ENCODE peak calls at places on chromosome 4, in four cellular contexts. One of them, this sample, is unnamed.
A peak's percentile ranks its signal among the peaks of the same experiment; 100 is the strongest.

GRCh38 chr4:99615210-99615834 is 40.7 kb downstream of the MTTP start:
- DNase-seq in CD8-positive, alpha-beta T cell: no peak
- DNase-seq in IMR-90: no peak
- DNase-seq in thoracic aorta: no peak
- DNase-seq in this sample: no peak

GRCh38 chr4:37685726-37686372 is 327 bp downstream of the RELL1 start:
- DNase-seq in CD8-positive, alpha-beta T cell: peak; percentile 42
- DNase-seq in IMR-90: peak; percentile 22
- DNase-seq in thoracic aorta: no peak
- DNase-seq in this sample: no peak

GRCh38 chr4:18319456-18319855 is 297.9 kb upstream of the LCORL start:
- DNase-seq in CD8-positive, alpha-beta T cell: no peak
- DNase-seq in IMR-90: no peak
- DNase-seq in thoracic aorta: no peak
- DNase-seq in this sample: no peak

GRCh38 chr4:182023469-182023868 is 219.7 kb upstream of the TENM3 start:
- DNase-seq in CD8-positive, alpha-beta T cell: no peak
- DNase-seq in IMR-90: no peak
- DNase-seq in thoracic aorta: no peak
- DNase-seq in this sample: no peak

GRCh38 chr4:39621582-39621981 is 17.1 kb downstream of the SMIM14 start:
- DNase-seq in CD8-positive, alpha-beta T cell: no peak
- DNase-seq in IMR-90: peak; percentile 81
- DNase-seq in thoracic aorta: peak; percentile 21
- DNase-seq in this sample: no peak

GRCh38 chr4:53171797-53172196 is 194.1 kb downstream of the SCFD2 start:
- DNase-seq in CD8-positive, alpha-beta T cell: no peak
- DNase-seq in IMR-90: no peak
- DNase-seq in thoracic aorta: no peak
- DNase-seq in this sample: no peak

GRCh38 chr4:2340272-2341061 is 78.0 kb downstream of the ZFYVE28 start:
- DNase-seq in CD8-positive, alpha-beta T cell: no peak
- DNase-seq in IMR-90: no peak
- DNase-seq in thoracic aorta: no peak
- DNase-seq in this sample: peak; percentile 82

GRCh38 chr4:8741513-8742226 is 130.0 kb downstream of the HMX1 start:
- DNase-seq in CD8-positive, alpha-beta T cell: no peak
- DNase-seq in IMR-90: no peak
- DNase-seq in thoracic aorta: no peak
- DNase-seq in this sample: peak; percentile 95

GRCh38 chr4:11720292-11720691 is 291.6 kb upstream of the HS3ST1 start:
- DNase-seq in CD8-positive, alpha-beta T cell: no peak
- DNase-seq in IMR-90: peak; percentile 67
- DNase-seq in thoracic aorta: no peak
- DNase-seq in this sample: no peak

GRCh38 chr4:123304151-123305021 is 92.2 kb upstream of the SPRY1 start:
- DNase-seq in CD8-positive, alpha-beta T cell: no peak
- DNase-seq in IMR-90: no peak
- DNase-seq in thoracic aorta: no peak
- DNase-seq in this sample: no peak

GRCh38 chr4:108901271-108901670 is 138.4 kb upstream of the ETNPPL start:
- DNase-seq in CD8-positive, alpha-beta T cell: no peak
- DNase-seq in IMR-90: no peak
- DNase-seq in thoracic aorta: no peak
- DNase-seq in this sample: no peak

GRCh38 chr4:69060651-69061308 is 35.5 kb upstream of the UGT2B7 start:
- DNase-seq in CD8-positive, alpha-beta T cell: no peak
- DNase-seq in IMR-90: no peak
- DNase-seq in thoracic aorta: no peak
- DNase-seq in this sample: no peak

GRCh38 chr4:118757761-118758213 is 72.6 kb downstream of the METTL14 start:
- DNase-seq in CD8-positive, alpha-beta T cell: no peak
- DNase-seq in IMR-90: peak; percentile 85
- DNase-seq in thoracic aorta: no peak
- DNase-seq in this sample: no peak

GRCh38 chr4:182854466-182854865 is 62.7 kb downstream of the DCTD start:
- DNase-seq in CD8-positive, alpha-beta T cell: no peak
- DNase-seq in IMR-90: no peak
- DNase-seq in thoracic aorta: no peak
- DNase-seq in this sample: no peak

GRCh38 chr4:5708171-5708828 is at the start of gene EVC2:
- DNase-seq in CD8-positive, alpha-beta T cell: peak; percentile 19
- DNase-seq in IMR-90: peak; percentile 46
- DNase-seq in thoracic aorta: no peak
- DNase-seq in this sample: no peak

GRCh38 chr4:72971572-72971971 is 97.9 kb downstream of the COX18 start:
- DNase-seq in CD8-positive, alpha-beta T cell: no peak
- DNase-seq in IMR-90: peak; percentile 92
- DNase-seq in thoracic aorta: no peak
- DNase-seq in this sample: no peak

GRCh38 chr4:170853422-170854021 is 763.8 kb upstream of the AADAT start:
- DNase-seq in CD8-positive, alpha-beta T cell: no peak
- DNase-seq in IMR-90: no peak
- DNase-seq in thoracic aorta: no peak
- DNase-seq in this sample: no peak

GRCh38 chr4:2059034-2059725 is at the start of gene NAT8L:
- DNase-seq in CD8-positive, alpha-beta T cell: no peak
- DNase-seq in IMR-90: no peak
- DNase-seq in thoracic aorta: no peak
- DNase-seq in this sample: no peak

GRCh38 chr4:155170569-155170968 is 37.9 kb upstream of the NPY2R start:
- DNase-seq in CD8-positive, alpha-beta T cell: no peak
- DNase-seq in IMR-90: no peak
- DNase-seq in thoracic aorta: no peak
- DNase-seq in this sample: no peak

GRCh38 chr4:19130836-19131235 is 1109.3 kb upstream of the LCORL start:
- DNase-seq in CD8-positive, alpha-beta T cell: no peak
- DNase-seq in IMR-90: peak; percentile 80
- DNase-seq in thoracic aorta: no peak
- DNase-seq in this sample: no peak

GRCh38 chr4:140707325-140707724 is 48.9 kb downstream of the TBC1D9 start:
- DNase-seq in CD8-positive, alpha-beta T cell: no peak
- DNase-seq in IMR-90: no peak
- DNase-seq in thoracic aorta: no peak
- DNase-seq in this sample: no peak

GRCh38 chr4:123449780-123450179 is 53.2 kb downstream of the SPRY1 start:
- DNase-seq in CD8-positive, alpha-beta T cell: no peak
- DNase-seq in IMR-90: peak; percentile 56
- DNase-seq in thoracic aorta: no peak
- DNase-seq in this sample: no peak

GRCh38 chr4:8102831-8103230 is 55.8 kb downstream of the ABLIM2 start:
- DNase-seq in CD8-positive, alpha-beta T cell: no peak
- DNase-seq in IMR-90: no peak
- DNase-seq in thoracic aorta: no peak
- DNase-seq in this sample: no peak

GRCh38 chr4:6693274-6694176 is at the start of gene S100P:
- DNase-seq in CD8-positive, alpha-beta T cell: no peak
- DNase-seq in IMR-90: no peak
- DNase-seq in thoracic aorta: no peak
- DNase-seq in this sample: no peak

GRCh38 chr4:24470681-24471622 is 113.4 kb downstream of the DHX15 start:
- DNase-seq in CD8-positive, alpha-beta T cell: no peak
- DNase-seq in IMR-90: peak; percentile 43
- DNase-seq in thoracic aorta: no peak
- DNase-seq in this sample: no peak

GRCh38 chr4:131304686-131305085 is 1844.4 kb upstream of the PCDH10 start:
- DNase-seq in CD8-positive, alpha-beta T cell: no peak
- DNase-seq in IMR-90: no peak
- DNase-seq in thoracic aorta: no peak
- DNase-seq in this sample: no peak

GRCh38 chr4:28973591-28974350 is 1746.4 kb upstream of the PCDH7 start:
- DNase-seq in CD8-positive, alpha-beta T cell: no peak
- DNase-seq in IMR-90: peak; percentile 82
- DNase-seq in thoracic aorta: no peak
- DNase-seq in this sample: no peak

GRCh38 chr4:16467061-16467460 is 240.8 kb upstream of the TAPT1 start:
- DNase-seq in CD8-positive, alpha-beta T cell: no peak
- DNase-seq in IMR-90: no peak
- DNase-seq in thoracic aorta: no peak
- DNase-seq in this sample: no peak

GRCh38 chr4:80803337-80803736 is 227.2 kb upstream of the BMP3 start:
- DNase-seq in CD8-positive, alpha-beta T cell: no peak
- DNase-seq in IMR-90: no peak
- DNase-seq in thoracic aorta: no peak
- DNase-seq in this sample: no peak

GRCh38 chr4:119081943-119082342 is 53.7 kb upstream of the MYOZ2 start:
- DNase-seq in CD8-positive, alpha-beta T cell: no peak
- DNase-seq in IMR-90: no peak
- DNase-seq in thoracic aorta: no peak
- DNase-seq in this sample: no peak

GRCh38 chr4:4659871-4660651 is 118.2 kb upstream of the STX18 start:
- DNase-seq in CD8-positive, alpha-beta T cell: no peak
- DNase-seq in IMR-90: peak; percentile 94
- DNase-seq in thoracic aorta: no peak
- DNase-seq in this sample: no peak

GRCh38 chr4:43619219-43619618 is 726.7 kb downstream of the GRXCR1 start:
- DNase-seq in CD8-positive, alpha-beta T cell: no peak
- DNase-seq in IMR-90: no peak
- DNase-seq in thoracic aorta: no peak
- DNase-seq in this sample: no peak
- H3K9me3 ChIP-seq in CD8-positive, alpha-beta T cell: no peaks in the 10 kb centered on the region
- H3K9me3 ChIP-seq in IMR-90: no peaks in the 10 kb centered on the region
- H3K9me3 ChIP-seq in thoracic aorta: no peaks in the 10 kb centered on the region
- H3K9me3 ChIP-seq in this sample: no peaks in the 10 kb centered on the region

DNA sequence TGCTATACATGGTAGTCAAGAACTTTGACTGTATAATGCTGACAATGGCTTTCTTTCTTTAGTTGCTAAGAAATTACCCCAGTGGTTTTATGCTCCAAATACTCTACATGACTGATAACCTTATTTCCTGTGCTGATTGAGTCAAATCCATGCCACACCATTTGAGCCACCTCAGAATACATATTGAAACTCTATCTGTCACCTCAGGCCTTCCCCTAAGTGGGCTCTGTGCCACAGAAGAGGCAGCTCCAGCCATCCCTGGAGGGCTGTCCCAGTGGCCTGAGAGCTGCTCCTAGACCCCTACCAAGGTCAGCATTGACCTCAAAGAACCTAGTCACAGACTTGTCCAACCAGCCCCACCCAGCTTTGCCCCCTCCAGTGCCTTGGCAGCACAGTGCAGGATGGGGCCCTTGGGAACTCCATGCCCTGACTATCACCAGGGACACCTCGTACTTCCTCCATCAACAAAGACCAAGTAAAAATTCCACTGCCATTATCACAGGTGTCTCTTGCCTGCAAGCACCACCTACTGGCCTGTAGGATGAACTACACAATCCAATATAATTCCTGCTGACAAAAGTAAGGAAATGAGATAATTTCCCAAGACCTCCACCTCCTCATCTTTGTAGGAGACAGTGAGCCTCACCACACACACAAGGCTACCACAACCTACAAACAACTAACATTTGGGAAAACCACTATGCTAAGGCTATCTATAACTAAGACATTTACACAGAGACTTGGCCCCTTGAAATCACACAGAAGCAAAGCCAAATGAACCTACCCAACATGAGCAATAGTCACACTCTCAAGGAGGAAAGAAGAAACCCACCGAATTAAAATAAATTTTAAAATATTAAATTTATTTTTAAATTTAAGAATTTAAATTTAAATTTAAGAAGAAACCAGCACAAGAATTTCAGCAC is 239.9 kb downstream of the NKX6-1 start:
- DNase-seq in CD8-positive, alpha-beta T cell: no peak
- DNase-seq in IMR-90: peak; percentile 32
- DNase-seq in thoracic aorta: no peak
- DNase-seq in this sample: no peak
- TF ChIP-seq CTCF in CD8-positive, alpha-beta T cell: no peak
- TF ChIP-seq CTCF in IMR-90: peak; percentile 74
- TF ChIP-seq CTCF in thoracic aorta: no peak
- TF ChIP-seq CTCF in this sample: no peak

DNA sequence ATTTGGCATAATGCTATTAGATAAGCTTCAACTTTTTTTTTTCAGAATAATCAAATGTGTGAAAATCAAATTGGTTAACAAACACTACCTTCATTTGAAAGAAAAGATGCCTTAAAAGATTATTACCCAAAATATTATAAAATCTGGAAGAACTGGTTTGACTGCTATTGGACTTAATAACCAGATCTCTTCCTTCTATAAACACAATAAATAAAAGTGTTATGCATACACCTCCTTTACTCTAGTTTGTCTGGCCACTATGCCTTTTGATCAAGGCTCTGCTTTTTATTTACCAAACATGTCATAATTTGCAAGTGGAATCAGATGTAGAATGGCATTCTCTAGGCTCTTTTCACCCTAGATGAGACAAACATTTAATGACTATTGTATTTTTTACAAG is 897.3 kb upstream of the EPHA5 start:
- DNase-seq in CD8-positive, alpha-beta T cell: no peak
- DNase-seq in IMR-90: no peak
- DNase-seq in thoracic aorta: no peak
- DNase-seq in this sample: no peak
- H3K36me3 ChIP-seq in CD8-positive, alpha-beta T cell: no peaks in the 10 kb centered on the region
- H3K36me3 ChIP-seq in IMR-90: no peaks in the 10 kb centered on the region
- H3K36me3 ChIP-seq in thoracic aorta: no peaks in the 10 kb centered on the region
- H3K36me3 ChIP-seq in this sample: no peaks in the 10 kb centered on the region

GRCh38 chr4:14607001-14607400 is 395.3 kb upstream of the CPEB2 start:
- DNase-seq in CD8-positive, alpha-beta T cell: no peak
- DNase-seq in IMR-90: no peak
- DNase-seq in thoracic aorta: no peak
- DNase-seq in this sample: no peak
- H3K9me3 ChIP-seq in CD8-positive, alpha-beta T cell: no peaks in the 10 kb centered on the region
- H3K9me3 ChIP-seq in IMR-90: peaks cover 1% of the 10 kb centered on the region
- H3K9me3 ChIP-seq in thoracic aorta: no peaks in the 10 kb centered on the region
- H3K9me3 ChIP-seq in this sample: no peaks in the 10 kb centered on the region

GRCh38 chr4:184439856-184440592 is 34.3 kb downstream of the IRF2 start:
- DNase-seq in CD8-positive, alpha-beta T cell: no peak
- DNase-seq in IMR-90: peak; percentile 90
- DNase-seq in thoracic aorta: no peak
- DNase-seq in this sample: no peak

GRCh38 chr4:184437565-184437964 is 36.8 kb downstream of the IRF2 start:
- DNase-seq in CD8-positive, alpha-beta T cell: no peak
- DNase-seq in IMR-90: peak; percentile 50
- DNase-seq in thoracic aorta: no peak
- DNase-seq in this sample: no peak

GRCh38 chr4:184440593-184441358 is 33.6 kb downstream of the IRF2 start:
- DNase-seq in CD8-positive, alpha-beta T cell: no peak
- DNase-seq in IMR-90: no peak
- DNase-seq in thoracic aorta: no peak
- DNase-seq in this sample: no peak

GRCh38 chr4:184439386-184439785 is 35.0 kb downstream of the IRF2 start:
- DNase-seq in CD8-positive, alpha-beta T cell: no peak
- DNase-seq in IMR-90: peak; percentile 43
- DNase-seq in thoracic aorta: no peak
- DNase-seq in this sample: no peak

GRCh38 chr4:184437988-184438774 is 36.2 kb downstream of the IRF2 start:
- DNase-seq in CD8-positive, alpha-beta T cell: no peak
- DNase-seq in IMR-90: peak; percentile 17
- DNase-seq in thoracic aorta: no peak
- DNase-seq in this sample: no peak
- TF ChIP-seq CTCF in CD8-positive, alpha-beta T cell: no peak
- TF ChIP-seq CTCF in IMR-90: no peak
- TF ChIP-seq CTCF in thoracic aorta: no peak
- TF ChIP-seq CTCF in this sample: no peak

This sample was measured in vagina.